ENCODE peak calls at places on chromosomes 3 and 15, in six cellular contexts. F, P, H, C, Z and U are unnamed samples.

GRCh38 chr3:73213906-73214305 is 152.4 kb downstream of the EBLN2 start:
- DNase-seq in F (peak; percentile 67), P (no peak), H (no peak), C (no peak), Z (no peak), U (no peak)

GRCh38 chr15:35078221-35078915 is 6.7 kb downstream of the NANOGP8 start:
- DNase-seq in F (peak; percentile 70), P (peak; percentile 57), H (no peak), C (peak; percentile 87), Z (peak; percentile 8), U (peak; percentile 16)

GRCh38 chr15:64894395-64895056 is 17.2 kb upstream of the ANKDD1A start:
- DNase-seq in F (no peak), P (no peak), H (peak; percentile 77), C (peak; percentile 95), Z (no peak), U (no peak)

GRCh38 chr3:132804498-132804897 is 82.3 kb upstream of the NPHP3 start:
- DNase-seq in F (peak; percentile 30), P (no peak), H (no peak), C (no peak), Z (peak; percentile 46), U (no peak)

GRCh38 chr15:41772720-41773331 is 1.5 kb upstream of the MAPKBP1 start:
- DNase-seq in F (peak; percentile 82), P (peak; percentile 78), H (no peak), C (peak; percentile 80), Z (peak; percentile 59), U (peak; percentile 48)

GRCh38 chr15:70054884-70055387 is 42.8 kb downstream of the TLE3 start:
- DNase-seq in F (no peak), P (peak; percentile 92), H (peak; percentile 51), C (no peak), Z (no peak), U (no peak)

GRCh38 chr15:81858586-81858985 is 187.2 kb downstream of the MEX3B start:
- DNase-seq in F (no peak), P (peak; percentile 22), H (no peak), C (no peak), Z (no peak), U (no peak)

GRCh38 chr3:140703496-140703895 is 25.6 kb downstream of the TRIM42 start:
- DNase-seq in F (no peak), P (no peak), H (no peak), C (no peak), Z (no peak), U (no peak)

GRCh38 chr15:92158426-92158825 is 235.3 kb upstream of the ST8SIA2 start:
- DNase-seq in F (no peak), P (no peak), H (no peak), C (peak; percentile 46), Z (peak; percentile 25), U (no peak)

GRCh38 chr3:62445267-62445666 is 71.9 kb upstream of the FEZF2 start:
- DNase-seq in F (no peak), P (no peak), H (no peak), C (peak; percentile 6), Z (no peak), U (no peak)

GRCh38 chr3:183131735-183132134 is 30.8 kb downstream of the LAMP3 start:
- DNase-seq in F (no peak), P (no peak), H (no peak), C (no peak), Z (no peak), U (no peak)

GRCh38 chr3:188090626-188091309 is 63.2 kb upstream of the LPP start:
- DNase-seq in F (no peak), P (no peak), H (no peak), C (no peak), Z (no peak), U (no peak)

GRCh38 chr3:143362115-143362992 is 242.8 kb downstream of the CHST2 start:
- DNase-seq in F (no peak), P (no peak), H (no peak), C (no peak), Z (no peak), U (no peak)

GRCh38 chr3:30355622-30356021 is 250.8 kb upstream of the TGFBR2 start:
- DNase-seq in F (peak; percentile 7), P (no peak), H (no peak), C (no peak), Z (peak; percentile 91), U (no peak)

GRCh38 chr3:16559664-16560365 is 45.4 kb downstream of the DAZL start:
- DNase-seq in F (no peak), P (no peak), H (no peak), C (no peak), Z (no peak), U (no peak)

GRCh38 chr15:98804057-98804380 is 155.7 kb downstream of the IGF1R start:
- DNase-seq in F (no peak), P (no peak), H (no peak), C (no peak), Z (no peak), U (no peak)

GRCh38 chr3:185631108-185631507 is 45.0 kb downstream of the SENP2 start:
- DNase-seq in F (no peak), P (no peak), H (no peak), C (no peak), Z (no peak), U (no peak)

GRCh38 chr3:114446605-114447004 is 152.8 kb downstream of the TIGIT start:
- DNase-seq in F (no peak), P (no peak), H (no peak), C (no peak), Z (no peak), U (peak; percentile 24)

GRCh38 chr15:51970981-51971352 is 611 bp downstream of the LEO1 start:
- DNase-seq in F (no peak), P (no peak), H (no peak), C (no peak), Z (no peak), U (no peak)